ENCODE peak calls at places on chromosomes 1 and 21, in seven cellular contexts. C is heart right ventricle, E is ovary, I is A549, R is prostate gland, P is adrenal gland, W is GM12865. Q is an unnamed sample.

GRCh38 chr1:236066828-236067386 is 2.0 kb upstream of the NID1 start:
- DNase-seq in C (peak), E (peak), I (no peak), R (peak), P (peak), W (peak), Q (no peak)

GRCh38 chr1:56645663-56646330 is 683 bp downstream of the PRKAA2 start:
- DNase-seq in C (no peak), E (peak), I (peak), R (peak), P (no peak), W (no peak), Q (no peak)

GRCh38 chr1:8565802-8566201 is 247.9 kb downstream of the SLC45A1 start:
- DNase-seq in C (no peak), E (no peak), I (no peak), R (no peak), P (no peak), W (no peak), Q (no peak)

GRCh38 chr21:45867041-45867630 is 114.4 kb upstream of the COL6A1 start:
- DNase-seq in C (no peak), E (no peak), I (no peak), R (no peak), P (no peak), W (no peak), Q (no peak)

GRCh38 chr1:158007180-158007579 is 13.7 kb downstream of the KIRREL1 start:
- DNase-seq in C (no peak), E (no peak), I (no peak), R (no peak), P (no peak), W (no peak), Q (no peak)

GRCh38 chr1:53172751-53173498 is 23.7 kb upstream of the CPT2 start:
- DNase-seq in C (no peak), E (no peak), I (peak), R (no peak), P (no peak), W (peak), Q (peak)

GRCh38 chr1:245589827-245590421 is 435.1 kb downstream of the KIF26B start:
- DNase-seq in C (no peak), E (no peak), I (no peak), R (no peak), P (no peak), W (no peak), Q (no peak)

GRCh38 chr1:6414443-6414844 is 5.3 kb downstream of the HES2 start:
- DNase-seq in C (no peak), E (no peak), I (peak), R (peak), P (no peak), W (peak), Q (no peak)

GRCh38 chr1:242784074-242784473 is 259.6 kb upstream of the PLD5 start:
- DNase-seq in C (no peak), E (no peak), I (no peak), R (no peak), P (no peak), W (peak), Q (no peak)

GRCh38 chr21:25186278-25186677 is 421.0 kb downstream of the MRPL39 start:
- DNase-seq in C (no peak), E (no peak), I (no peak), R (no peak), P (peak), W (peak), Q (no peak)

GRCh38 chr1:31976401-31976800 is 37.3 kb upstream of the KHDRBS1 start:
- DNase-seq in C (no peak), E (no peak), I (no peak), R (no peak), P (peak), W (no peak), Q (no peak)

GRCh38 chr21:14862794-14863720 is 201.7 kb downstream of the NRIP1 start:
- DNase-seq in C (no peak), E (no peak), I (no peak), R (no peak), P (no peak), W (peak), Q (no peak)

GRCh38 chr1:16612332-16613172 is 812 bp downstream of the NBPF1 start:
- DNase-seq in C (peak), E (peak), I (peak), R (peak), P (peak), W (no peak), Q (peak)

GRCh38 chr1:10530281-10530740 is 55.6 kb downstream of the PEX14 start:
- DNase-seq in C (no peak), E (peak), I (no peak), R (peak), P (peak), W (no peak), Q (no peak)

GRCh38 chr1:229253170-229253974 is 17.5 kb upstream of the RAB4A start:
- DNase-seq in C (no peak), E (no peak), I (no peak), R (no peak), P (no peak), W (no peak), Q (no peak)

GRCh38 chr21:39531777-39532333 is 80.1 kb downstream of the SH3BGR start:
- DNase-seq in C (no peak), E (no peak), I (no peak), R (no peak), P (no peak), W (no peak), Q (no peak)

GRCh38 chr1:243582321-243582720 is 267.7 kb downstream of the AKT3 start:
- DNase-seq in C (no peak), E (no peak), I (no peak), R (no peak), P (no peak), W (no peak), Q (no peak)

GRCh38 chr1:202056644-202057334 is 46.4 kb downstream of the ELF3 start:
- DNase-seq in C (peak), E (no peak), I (peak), R (peak), P (no peak), W (no peak), Q (no peak)

GRCh38 chr1:11980676-11980972 is 380 bp downstream of the MFN2 start:
- DNase-seq in C (no peak), E (no peak), I (peak), R (no peak), P (no peak), W (no peak), Q (no peak)

GRCh38 chr1:156259805-156260204 is 11.9 kb upstream of the PAQR6 start:
- DNase-seq in C (no peak), E (no peak), I (no peak), R (no peak), P (no peak), W (no peak), Q (no peak)
- TF ChIP-seq CTCF in C (no peak), E (no peak), I (peak), R (no peak), P (no peak), W (no peak), Q (no peak)

GRCh38 chr1:41380979-41381690 is 19.9 kb downstream of the FOXO6 start:
- DNase-seq in C (no peak), E (peak), I (no peak), R (no peak), P (no peak), W (no peak), Q (no peak)
- H3K4me3 ChIP-seq in C (peak), E (peak), I (peak), R (peak), P (no peak), W (no peak), Q (peak)

GRCh38 chr1:212760126-212760823 is 31.3 kb downstream of the NSL1 start:
- DNase-seq in C (no peak), E (no peak), I (peak), R (no peak), P (no peak), W (peak), Q (no peak)
- TF ChIP-seq CTCF in C (no peak), E (no peak), I (peak), R (no peak), P (no peak), W (peak), Q (peak)

GRCh38 chr21:35256468-35256988 is 207.4 kb upstream of the RUNX1 start:
- DNase-seq in C (peak), E (peak), I (peak), R (peak), P (peak), W (no peak), Q (peak)
- H3K4me3 ChIP-seq in C (peak), E (no peak), I (peak), R (peak), P (no peak), W (no peak), Q (no peak)

GRCh38 chr1:29121516-29121937 is 2.2 kb downstream of the TMEM200B start:
- DNase-seq in C (no peak), E (peak), I (no peak), R (no peak), P (no peak), W (no peak), Q (no peak)

GRCh38 chr1:29120367-29120766 is 3.3 kb downstream of the TMEM200B start:
- DNase-seq in C (no peak), E (peak), I (no peak), R (no peak), P (no peak), W (no peak), Q (no peak)

GRCh38 chr1:29119365-29119929 is 4.3 kb downstream of the TMEM200B start:
- DNase-seq in C (no peak), E (peak), I (no peak), R (no peak), P (no peak), W (no peak), Q (no peak)

GRCh38 chr1:29121951-29122661 is 1.6 kb downstream of the TMEM200B start:
- DNase-seq in C (peak), E (peak), I (no peak), R (no peak), P (no peak), W (no peak), Q (no peak)

GRCh38 chr1:29120955-29121485 is 2.7 kb downstream of the TMEM200B start:
- DNase-seq in C (no peak), E (peak), I (peak), R (no peak), P (no peak), W (peak), Q (no peak)
- TF ChIP-seq CTCF in C (no peak), E (peak), I (peak), R (no peak), P (peak), W (peak), Q (peak)

GRCh38 chr1:223680188-223680587 is 14.7 kb upstream of the CAPN8 start:
- DNase-seq in C (no peak), E (no peak), I (no peak), R (no peak), P (no peak), W (no peak), Q (no peak)
- H3K4me3 ChIP-seq in C (no peak), E (no peak), I (no peak), R (no peak), P (no peak), W (no peak), Q (no peak)

Q was measured in AG09309.